ENCODE peak calls at places on chromosomes 11 and 22, in seven cellular contexts. S, H, E, Q, Z, Y and B are unnamed samples.

GRCh38 chr11:117885777-117886176 is 9.3 kb upstream of the FXYD6 start:
- DNase-seq in S (no peak), H (no peak), E (peak), Q (no peak), Z (peak), Y (no peak), B (no peak)

GRCh38 chr11:111429066-111429506 is 50.0 kb upstream of the POU2AF1 start:
- DNase-seq in S (peak), H (peak), E (peak), Q (no peak), Z (peak), Y (no peak), B (peak)

GRCh38 chr22:40889116-40889515 is 27.2 kb upstream of the DNAJB7 start:
- DNase-seq in S (no peak), H (no peak), E (no peak), Q (no peak), Z (no peak), Y (no peak), B (no peak)

GRCh38 chr22:49322861-49323622 is 504.6 kb downstream of the BRD1 start:
- DNase-seq in S (no peak), H (peak), E (no peak), Q (no peak), Z (no peak), Y (no peak), B (no peak)

GRCh38 chr11:123188508-123189165 is 6.4 kb downstream of the CLMP start:
- DNase-seq in S (no peak), H (no peak), E (no peak), Q (no peak), Z (no peak), Y (no peak), B (no peak)

GRCh38 chr11:73267921-73268540 is 4.1 kb upstream of the P2RY6 start:
- DNase-seq in S (no peak), H (no peak), E (no peak), Q (no peak), Z (no peak), Y (no peak), B (no peak)

GRCh38 chr11:115721309-115722007 is 217.2 kb upstream of the CADM1 start:
- DNase-seq in S (no peak), H (no peak), E (no peak), Q (no peak), Z (no peak), Y (no peak), B (no peak)

GRCh38 chr11:122668562-122669090 is 13.1 kb downstream of the UBASH3B start:
- DNase-seq in S (peak), H (no peak), E (no peak), Q (no peak), Z (no peak), Y (no peak), B (no peak)

GRCh38 chr11:44627911-44628729 is 62.7 kb downstream of the CD82 start:
- DNase-seq in S (no peak), H (peak), E (no peak), Q (no peak), Z (no peak), Y (no peak), B (no peak)

GRCh38 chr11:27875480-27876208 is 175.4 kb upstream of the BDNF start:
- DNase-seq in S (no peak), H (no peak), E (no peak), Q (no peak), Z (no peak), Y (no peak), B (no peak)

GRCh38 chr11:29127456-29127855 is 889.4 kb downstream of the KCNA4 start:
- DNase-seq in S (no peak), H (no peak), E (no peak), Q (no peak), Z (no peak), Y (no peak), B (no peak)

GRCh38 chr22:38180841-38181452 is 683 bp downstream of the PLA2G6 start:
- DNase-seq in S (no peak), H (no peak), E (peak), Q (no peak), Z (no peak), Y (no peak), B (no peak)

GRCh38 chr11:129803533-129803932 is 12.1 kb upstream of the TMEM45B start:
- DNase-seq in S (no peak), H (no peak), E (no peak), Q (no peak), Z (no peak), Y (no peak), B (no peak)

GRCh38 chr11:69380451-69380901 is 86.5 kb downstream of the MYEOV start:
- DNase-seq in S (no peak), H (peak), E (no peak), Q (no peak), Z (no peak), Y (no peak), B (no peak)

GRCh38 chr22:43313497-43314474 is 29.4 kb downstream of the SCUBE1 start:
- DNase-seq in S (no peak), H (no peak), E (no peak), Q (no peak), Z (no peak), Y (no peak), B (no peak)

GRCh38 chr22:29715240-29715639 is 4.6 kb upstream of the CABP7 start:
- DNase-seq in S (no peak), H (peak), E (no peak), Q (no peak), Z (no peak), Y (no peak), B (no peak)

GRCh38 chr22:46674367-46674781 is 54.2 kb downstream of the GRAMD4 start:
- DNase-seq in S (no peak), H (no peak), E (no peak), Q (no peak), Z (no peak), Y (no peak), B (no peak)

GRCh38 chr11:114317738-114318137 is 21.5 kb downstream of the NNMT start:
- DNase-seq in S (peak), H (peak), E (peak), Q (no peak), Z (no peak), Y (no peak), B (peak)

GRCh38 chr11:57387284-57388030 is 3.0 kb downstream of the PRG2 start:
- DNase-seq in S (no peak), H (no peak), E (peak), Q (no peak), Z (no peak), Y (no peak), B (no peak)

GRCh38 chr11:19802773-19803293 is 90.2 kb downstream of the NAV2 start:
- DNase-seq in S (no peak), H (no peak), E (no peak), Q (no peak), Z (no peak), Y (no peak), B (no peak)

GRCh38 chr11:114058026-114058706 is 1.3 kb upstream of the ZBTB16 start:
- DNase-seq in S (no peak), H (no peak), E (no peak), Q (no peak), Z (no peak), Y (no peak), B (no peak)

GRCh38 chr11:33687733-33688479 is 12.7 kb downstream of the C11orf91 start:
- DNase-seq in S (peak), H (peak), E (peak), Q (peak), Z (peak), Y (no peak), B (no peak)

GRCh38 chr11:77107950-77108349 is 5.3 kb downstream of the OMP start:
- DNase-seq in S (peak), H (no peak), E (no peak), Q (no peak), Z (peak), Y (no peak), B (no peak)

GRCh38 chr11:123740787-123741158 is 687 bp downstream of the ZNF202 start:
- DNase-seq in S (no peak), H (no peak), E (peak), Q (no peak), Z (no peak), Y (no peak), B (no peak)

GRCh38 chr11:83157755-83158473 is 983 bp downstream of the PCF11 start:
- DNase-seq in S (no peak), H (peak), E (peak), Q (no peak), Z (peak), Y (no peak), B (peak)

GRCh38 chr11:102115557-102115956 is 5.3 kb downstream of the YAP1 start:
- DNase-seq in S (no peak), H (no peak), E (no peak), Q (no peak), Z (peak), Y (no peak), B (peak)

GRCh38 chr11:26186389-26186788 is 145.5 kb upstream of the ANO3 start:
- DNase-seq in S (no peak), H (no peak), E (no peak), Q (no peak), Z (no peak), Y (no peak), B (no peak)

GRCh38 chr11:118682372-118682771 is 2.9 kb upstream of the TREH start:
- DNase-seq in S (no peak), H (no peak), E (no peak), Q (no peak), Z (no peak), Y (no peak), B (no peak)

GRCh38 chr11:10091314-10092045 is 202.5 kb downstream of the SBF2 start:
- DNase-seq in S (no peak), H (no peak), E (no peak), Q (no peak), Z (no peak), Y (no peak), B (no peak)

GRCh38 chr11:116890193-116890592 is 52.8 kb upstream of the APOA1 start:
- DNase-seq in S (no peak), H (no peak), E (no peak), Q (peak), Z (no peak), Y (no peak), B (no peak)

GRCh38 chr11:26623076-26623666 is 51.1 kb upstream of the MUC15 start:
- DNase-seq in S (no peak), H (no peak), E (no peak), Q (no peak), Z (no peak), Y (no peak), B (no peak)

GRCh38 chr11:29300441-29300840 is 716.4 kb downstream of the KCNA4 start:
- DNase-seq in S (no peak), H (no peak), E (no peak), Q (no peak), Z (no peak), Y (no peak), B (no peak)

GRCh38 chr11:124887667-124888013 is 10.0 kb downstream of the ROBO4 start:
- DNase-seq in S (no peak), H (peak), E (no peak), Q (no peak), Z (no peak), Y (no peak), B (no peak)

GRCh38 chr22:43827926-43828710 is 16.0 kb upstream of the EFCAB6 start:
- DNase-seq in S (no peak), H (no peak), E (no peak), Q (no peak), Z (no peak), Y (no peak), B (no peak)

GRCh38 chr11:120172054-120172881 is 34.4 kb upstream of the TRIM29 start:
- DNase-seq in S (peak), H (peak), E (peak), Q (no peak), Z (peak), Y (peak), B (peak)

GRCh38 chr22:30955153-30955552 is 13.4 kb downstream of the MORC2 start:
- DNase-seq in S (no peak), H (no peak), E (no peak), Q (no peak), Z (no peak), Y (no peak), B (no peak)

GRCh38 chr11:12769834-12770345 is 95.7 kb downstream of the TEAD1 start:
- DNase-seq in S (peak), H (no peak), E (no peak), Q (no peak), Z (no peak), Y (no peak), B (no peak)

GRCh38 chr11:45102810-45103621 is 43.4 kb upstream of the PRDM11 start:
- DNase-seq in S (peak), H (peak), E (peak), Q (peak), Z (peak), Y (no peak), B (peak)

DNA sequence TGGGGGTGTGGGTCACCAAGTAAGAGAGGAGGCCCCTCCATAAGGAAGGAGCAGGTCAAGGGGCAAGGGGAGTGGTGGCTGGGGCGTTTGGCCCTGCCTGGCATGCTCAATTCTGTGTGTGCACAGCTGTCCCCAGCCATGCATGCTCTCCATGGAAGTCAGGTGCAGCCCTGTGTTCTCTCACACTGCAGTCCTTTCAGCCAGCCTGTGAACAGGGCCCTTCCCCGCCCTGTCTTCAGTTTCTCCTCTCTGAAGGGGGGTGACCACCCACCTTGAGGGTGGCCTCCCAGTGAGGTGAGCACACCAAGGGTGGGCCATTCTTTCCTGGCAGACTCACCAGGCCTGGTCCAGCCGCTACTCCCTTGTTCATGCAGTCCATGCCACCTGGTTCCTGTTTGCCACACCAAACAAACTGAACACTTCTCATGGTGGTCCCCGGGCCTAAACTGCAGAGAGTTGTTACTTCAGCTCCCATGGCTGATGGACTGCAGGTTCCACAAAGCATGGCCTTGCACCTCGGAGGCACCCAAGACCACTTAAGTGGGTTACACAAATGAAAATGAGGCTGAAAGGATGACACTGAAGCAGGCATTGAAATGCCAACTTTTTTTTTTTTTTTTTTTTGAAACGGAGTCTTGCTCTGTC is 1.7 kb upstream of the CHCHD10 start:
- DNase-seq in S (no peak), H (no peak), E (no peak), Q (no peak), Z (no peak), Y (no peak), B (no peak)
- H3K9ac ChIP-seq in S (no peak), H (no peak), E (peak), Q (no peak), Z (peak), Y (no peak), B (no peak)

GRCh38 chr22:20421507-20421874 is 16.1 kb downstream of the SCARF2 start:
- DNase-seq in S (no peak), H (no peak), E (no peak), Q (no peak), Z (no peak), Y (no peak), B (no peak)

GRCh38 chr22:20420157-20420842 is 17.3 kb downstream of the SCARF2 start:
- DNase-seq in S (no peak), H (no peak), E (no peak), Q (no peak), Z (no peak), Y (no peak), B (no peak)

GRCh38 chr22:20414450-20414849 is 20.5 kb downstream of the ZNF74 start:
- DNase-seq in S (no peak), H (no peak), E (no peak), Q (no peak), Z (no peak), Y (no peak), B (no peak)

GRCh38 chr22:20419664-20419951 is 18.0 kb downstream of the SCARF2 start:
- DNase-seq in S (no peak), H (no peak), E (no peak), Q (no peak), Z (no peak), Y (no peak), B (no peak)

DNA sequence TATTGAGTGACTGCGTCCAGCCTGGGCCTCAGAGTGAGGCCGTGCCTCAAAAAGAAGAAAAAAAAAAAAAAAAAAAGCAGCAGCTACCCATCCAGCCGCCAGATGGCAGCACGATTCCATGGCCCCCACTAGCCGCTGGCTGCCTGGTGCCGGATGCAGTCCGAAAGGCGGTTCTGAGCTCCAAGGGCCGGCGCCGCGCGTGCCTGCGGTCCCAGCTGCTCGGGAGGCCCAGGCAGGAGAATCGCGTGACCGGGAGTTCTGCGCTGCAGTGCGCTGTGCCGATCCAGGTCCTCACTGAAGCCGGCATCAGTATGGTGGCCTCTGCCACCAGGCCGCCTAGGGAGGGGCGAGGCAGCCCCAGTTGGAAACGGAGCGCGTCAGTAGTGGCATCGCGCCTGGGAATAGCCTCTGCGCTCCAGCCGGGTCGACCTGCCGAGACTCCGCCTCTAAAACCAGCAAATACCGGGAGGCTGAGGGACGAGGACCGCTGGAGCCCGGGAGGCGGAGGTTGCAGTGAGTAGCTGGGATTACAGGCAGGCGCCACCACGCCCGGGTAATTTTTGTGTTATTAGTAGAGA is 19.3 kb downstream of the SCARF2 start:
- DNase-seq in S (peak), H (peak), E (peak), Q (no peak), Z (peak), Y (no peak), B (no peak)
- TF ChIP-seq YY1 in S (no peak), H (no peak), E (peak), Q (peak), Z (peak), Y (no peak), B (no peak)

GRCh38 chr11:78560826-78561484 is 13.7 kb downstream of the NARS2 start:
- DNase-seq in S (no peak), H (no peak), E (no peak), Q (no peak), Z (peak), Y (no peak), B (no peak)
- H3K9ac ChIP-seq in S (no peak), H (no peak), E (no peak), Q (no peak), Z (peak), Y (no peak), B (no peak)

GRCh38 chr11:64742087-64742939 is 1.6 kb downstream of the RASGRP2 start:
- DNase-seq in S (no peak), H (no peak), E (peak), Q (no peak), Z (no peak), Y (no peak), B (no peak)
- TF ChIP-seq YY1 in S (no peak), H (no peak), E (no peak), Q (no peak), Z (no peak), Y (no peak), B (no peak)

DNA sequence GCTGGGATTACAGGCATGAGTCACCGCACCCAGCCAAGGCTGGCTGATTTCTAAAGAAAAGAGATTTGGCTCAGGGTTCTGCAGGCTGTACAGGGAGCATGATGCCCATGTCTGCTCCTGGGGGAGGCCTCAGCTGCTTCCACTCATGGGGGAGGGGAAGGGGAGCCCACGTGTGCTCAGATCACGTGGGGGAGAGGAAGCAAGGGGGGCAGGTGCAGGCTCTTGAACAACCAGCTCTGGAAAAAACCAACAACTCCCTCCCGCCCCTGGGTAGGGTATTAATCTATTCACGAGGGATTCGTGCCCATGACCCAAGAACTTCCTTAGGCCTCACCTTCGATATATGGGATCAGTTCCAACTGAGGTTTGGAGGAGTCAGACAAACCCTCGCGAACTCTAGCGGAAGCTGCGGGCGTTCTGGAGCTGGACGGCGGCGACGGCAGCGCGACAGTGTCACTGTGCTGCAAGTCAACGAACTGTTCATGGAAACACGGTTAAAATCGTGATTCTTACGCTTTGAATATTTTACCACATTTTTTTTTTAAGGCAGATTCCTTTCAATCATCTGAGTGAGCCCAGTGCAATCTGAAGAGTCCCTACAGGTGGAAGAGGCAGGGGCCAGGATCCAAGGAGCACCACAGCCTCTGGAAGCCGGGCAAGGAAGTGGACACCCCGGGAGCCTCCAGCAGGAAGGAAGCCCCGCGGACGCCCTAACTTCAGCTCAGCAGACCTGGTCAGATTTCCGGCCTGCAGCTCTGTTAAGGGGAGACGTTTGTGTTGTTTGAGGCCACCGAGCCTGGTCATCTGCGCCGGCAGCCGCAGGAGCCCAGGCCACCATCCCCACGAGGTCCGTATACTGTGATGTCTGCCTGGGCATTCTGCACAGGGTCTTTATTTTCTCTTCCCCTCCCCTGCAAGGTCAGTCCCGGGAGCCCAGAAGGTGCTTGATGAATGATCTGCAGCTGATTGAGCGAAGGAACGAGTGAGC is 45.0 kb downstream of the CTTN start:
- DNase-seq in S (no peak), H (peak), E (no peak), Q (no peak), Z (no peak), Y (no peak), B (no peak)
- H3K9ac ChIP-seq in S (no peak), H (no peak), E (peak), Q (no peak), Z (no peak), Y (no peak), B (no peak)